ENCODE peak calls at places on chromosome 20, in six cellular contexts. One of them, this sample, is unnamed.

GRCh38 chr20:61584851-61585250 is 332.8 kb downstream of the CDH4 start:
- DNase-seq in prostate gland: no peak
- DNase-seq in colonic mucosa: no peak
- DNase-seq in CD8-positive, alpha-beta T cell: no peak
- DNase-seq in RWPE1: no peak
- DNase-seq in AG09309: no peak
- DNase-seq in this sample: no peak

GRCh38 chr20:36971103-36971502 is 19.6 kb upstream of the SAMHD1 start:
- DNase-seq in prostate gland: no peak
- DNase-seq in colonic mucosa: no peak
- DNase-seq in CD8-positive, alpha-beta T cell: no peak
- DNase-seq in RWPE1: no peak
- DNase-seq in AG09309: no peak
- DNase-seq in this sample: no peak

GRCh38 chr20:53157443-53158408 is 185.6 kb downstream of the TSHZ2 start:
- DNase-seq in prostate gland: no peak
- DNase-seq in colonic mucosa: peak
- DNase-seq in CD8-positive, alpha-beta T cell: no peak
- DNase-seq in RWPE1: peak
- DNase-seq in AG09309: peak
- DNase-seq in this sample: no peak

GRCh38 chr20:35953411-35954199 is 697 bp downstream of the SCAND1 start:
- DNase-seq in prostate gland: peak
- DNase-seq in colonic mucosa: peak
- DNase-seq in CD8-positive, alpha-beta T cell: peak
- DNase-seq in RWPE1: peak
- DNase-seq in AG09309: no peak
- DNase-seq in this sample: peak

GRCh38 chr20:21004386-21005076 is 101.6 kb downstream of the LINC00237 start:
- DNase-seq in prostate gland: no peak
- DNase-seq in colonic mucosa: no peak
- DNase-seq in CD8-positive, alpha-beta T cell: no peak
- DNase-seq in RWPE1: no peak
- DNase-seq in AG09309: no peak
- DNase-seq in this sample: no peak

GRCh38 chr20:1819311-1820136 is 75.7 kb upstream of the SIRPA start:
- DNase-seq in prostate gland: peak
- DNase-seq in colonic mucosa: no peak
- DNase-seq in CD8-positive, alpha-beta T cell: no peak
- DNase-seq in RWPE1: no peak
- DNase-seq in AG09309: no peak
- DNase-seq in this sample: no peak

GRCh38 chr20:8161262-8162071 is 29.4 kb downstream of the PLCB1 start:
- DNase-seq in prostate gland: no peak
- DNase-seq in colonic mucosa: no peak
- DNase-seq in CD8-positive, alpha-beta T cell: no peak
- DNase-seq in RWPE1: no peak
- DNase-seq in AG09309: no peak
- DNase-seq in this sample: no peak

GRCh38 chr20:48816282-48816860 is 11.4 kb downstream of the PREX1 start:
- DNase-seq in prostate gland: no peak
- DNase-seq in colonic mucosa: no peak
- DNase-seq in CD8-positive, alpha-beta T cell: no peak
- DNase-seq in RWPE1: no peak
- DNase-seq in AG09309: no peak
- DNase-seq in this sample: no peak

GRCh38 chr20:32034581-32035397 is 17.3 kb upstream of the HCK start:
- DNase-seq in prostate gland: no peak
- DNase-seq in colonic mucosa: no peak
- DNase-seq in CD8-positive, alpha-beta T cell: no peak
- DNase-seq in RWPE1: no peak
- DNase-seq in AG09309: no peak
- DNase-seq in this sample: no peak

GRCh38 chr20:53599910-53600632 is 6.4 kb upstream of the ZNF217 start:
- DNase-seq in prostate gland: no peak
- DNase-seq in colonic mucosa: no peak
- DNase-seq in CD8-positive, alpha-beta T cell: no peak
- DNase-seq in RWPE1: no peak
- DNase-seq in AG09309: no peak
- DNase-seq in this sample: no peak

GRCh38 chr20:53621482-53622246 is 28.0 kb upstream of the ZNF217 start:
- DNase-seq in prostate gland: peak
- DNase-seq in colonic mucosa: peak
- DNase-seq in CD8-positive, alpha-beta T cell: no peak
- DNase-seq in RWPE1: peak
- DNase-seq in AG09309: peak
- DNase-seq in this sample: no peak

GRCh38 chr20:38590682-38591483 is 9.9 kb downstream of the ADIG start:
- DNase-seq in prostate gland: no peak
- DNase-seq in colonic mucosa: no peak
- DNase-seq in CD8-positive, alpha-beta T cell: no peak
- DNase-seq in RWPE1: no peak
- DNase-seq in AG09309: no peak
- DNase-seq in this sample: no peak

GRCh38 chr20:11796041-11796440 is 121.7 kb upstream of the BTBD3 start:
- DNase-seq in prostate gland: no peak
- DNase-seq in colonic mucosa: no peak
- DNase-seq in CD8-positive, alpha-beta T cell: no peak
- DNase-seq in RWPE1: no peak
- DNase-seq in AG09309: no peak
- DNase-seq in this sample: no peak

GRCh38 chr20:12482661-12483060 is 526.1 kb upstream of the SPTLC3 start:
- DNase-seq in prostate gland: no peak
- DNase-seq in colonic mucosa: no peak
- DNase-seq in CD8-positive, alpha-beta T cell: no peak
- DNase-seq in RWPE1: no peak
- DNase-seq in AG09309: no peak
- DNase-seq in this sample: no peak

GRCh38 chr20:57928181-57928967 is 218.6 kb upstream of the PMEPA1 start:
- DNase-seq in prostate gland: no peak
- DNase-seq in colonic mucosa: no peak
- DNase-seq in CD8-positive, alpha-beta T cell: no peak
- DNase-seq in RWPE1: no peak
- DNase-seq in AG09309: peak
- DNase-seq in this sample: no peak

GRCh38 chr20:4795394-4795793 is 73.7 kb downstream of the PRND start:
- DNase-seq in prostate gland: no peak
- DNase-seq in colonic mucosa: no peak
- DNase-seq in CD8-positive, alpha-beta T cell: no peak
- DNase-seq in RWPE1: peak
- DNase-seq in AG09309: peak
- DNase-seq in this sample: no peak

GRCh38 chr20:45128066-45128465 is 3.8 kb upstream of the WFDC12 start:
- DNase-seq in prostate gland: no peak
- DNase-seq in colonic mucosa: no peak
- DNase-seq in CD8-positive, alpha-beta T cell: no peak
- DNase-seq in RWPE1: peak
- DNase-seq in AG09309: no peak
- DNase-seq in this sample: no peak

GRCh38 chr20:14632906-14633305 is 295.5 kb upstream of the FLRT3 start:
- DNase-seq in prostate gland: no peak
- DNase-seq in colonic mucosa: no peak
- DNase-seq in CD8-positive, alpha-beta T cell: no peak
- DNase-seq in RWPE1: no peak
- DNase-seq in AG09309: no peak
- DNase-seq in this sample: no peak

GRCh38 chr20:1838479-1839279 is 56.5 kb upstream of the SIRPA start:
- DNase-seq in prostate gland: no peak
- DNase-seq in colonic mucosa: no peak
- DNase-seq in CD8-positive, alpha-beta T cell: no peak
- DNase-seq in RWPE1: no peak
- DNase-seq in AG09309: no peak
- DNase-seq in this sample: no peak

GRCh38 chr20:47273591-47274235 is 82.8 kb downstream of the ZMYND8 start:
- DNase-seq in prostate gland: no peak
- DNase-seq in colonic mucosa: no peak
- DNase-seq in CD8-positive, alpha-beta T cell: no peak
- DNase-seq in RWPE1: no peak
- DNase-seq in AG09309: no peak
- DNase-seq in this sample: no peak

GRCh38 chr20:20455945-20456344 is 88.0 kb downstream of the INSM1 start:
- DNase-seq in prostate gland: no peak
- DNase-seq in colonic mucosa: no peak
- DNase-seq in CD8-positive, alpha-beta T cell: no peak
- DNase-seq in RWPE1: no peak
- DNase-seq in AG09309: no peak
- DNase-seq in this sample: no peak

GRCh38 chr20:56358070-56358469 is 704 bp upstream of the FAM210B start:
- DNase-seq in prostate gland: peak
- DNase-seq in colonic mucosa: no peak
- DNase-seq in CD8-positive, alpha-beta T cell: no peak
- DNase-seq in RWPE1: no peak
- DNase-seq in AG09309: no peak
- DNase-seq in this sample: no peak

GRCh38 chr20:45971425-45971674 is 653 bp downstream of the ZNF335 start:
- DNase-seq in prostate gland: peak
- DNase-seq in colonic mucosa: no peak
- DNase-seq in CD8-positive, alpha-beta T cell: no peak
- DNase-seq in RWPE1: no peak
- DNase-seq in AG09309: no peak
- DNase-seq in this sample: no peak

GRCh38 chr20:1929460-1929859 is 34.3 kb downstream of the SIRPA start:
- DNase-seq in prostate gland: no peak
- DNase-seq in colonic mucosa: no peak
- DNase-seq in CD8-positive, alpha-beta T cell: no peak
- DNase-seq in RWPE1: no peak
- DNase-seq in AG09309: no peak
- DNase-seq in this sample: no peak

GRCh38 chr20:4604580-4604979 is 117.1 kb upstream of the PRND start:
- DNase-seq in prostate gland: no peak
- DNase-seq in colonic mucosa: no peak
- DNase-seq in CD8-positive, alpha-beta T cell: no peak
- DNase-seq in RWPE1: no peak
- DNase-seq in AG09309: no peak
- DNase-seq in this sample: no peak

GRCh38 chr20:36435799-36436541 is 105.3 kb upstream of the MYL9 start:
- DNase-seq in prostate gland: peak
- DNase-seq in colonic mucosa: peak
- DNase-seq in CD8-positive, alpha-beta T cell: peak
- DNase-seq in RWPE1: peak
- DNase-seq in AG09309: no peak
- DNase-seq in this sample: no peak

GRCh38 chr20:54133434-54134427 is 40.1 kb downstream of the CYP24A1 start:
- DNase-seq in prostate gland: peak
- DNase-seq in colonic mucosa: peak
- DNase-seq in CD8-positive, alpha-beta T cell: no peak
- DNase-seq in RWPE1: no peak
- DNase-seq in AG09309: no peak
- DNase-seq in this sample: no peak

GRCh38 chr20:53899351-53900167 is 170.8 kb downstream of the BCAS1 start:
- DNase-seq in prostate gland: peak
- DNase-seq in colonic mucosa: peak
- DNase-seq in CD8-positive, alpha-beta T cell: peak
- DNase-seq in RWPE1: peak
- DNase-seq in AG09309: no peak
- DNase-seq in this sample: no peak

GRCh38 chr20:1907586-1907985 is 12.4 kb downstream of the SIRPA start:
- DNase-seq in prostate gland: no peak
- DNase-seq in colonic mucosa: no peak
- DNase-seq in CD8-positive, alpha-beta T cell: no peak
- DNase-seq in RWPE1: no peak
- DNase-seq in AG09309: no peak
- DNase-seq in this sample: no peak

GRCh38 chr20:55977723-55978481 is 27.4 kb downstream of the CBLN4 start:
- DNase-seq in prostate gland: no peak
- DNase-seq in colonic mucosa: no peak
- DNase-seq in CD8-positive, alpha-beta T cell: no peak
- DNase-seq in RWPE1: no peak
- DNase-seq in AG09309: no peak
- DNase-seq in this sample: no peak

GRCh38 chr20:56657879-56658278 is 28.8 kb downstream of the TFAP2C start:
- DNase-seq in prostate gland: peak
- DNase-seq in colonic mucosa: no peak
- DNase-seq in CD8-positive, alpha-beta T cell: no peak
- DNase-seq in RWPE1: no peak
- DNase-seq in AG09309: no peak
- DNase-seq in this sample: no peak

GRCh38 chr20:22453244-22454080 is 130.9 kb downstream of the FOXA2 start:
- DNase-seq in prostate gland: no peak
- DNase-seq in colonic mucosa: peak
- DNase-seq in CD8-positive, alpha-beta T cell: no peak
- DNase-seq in RWPE1: peak
- DNase-seq in AG09309: no peak
- DNase-seq in this sample: no peak
- TF ChIP-seq CTCF in prostate gland: peak
- TF ChIP-seq CTCF in colonic mucosa: peak
- TF ChIP-seq CTCF in CD8-positive, alpha-beta T cell: no peak
- TF ChIP-seq CTCF in RWPE1: peak
- TF ChIP-seq CTCF in AG09309: peak
- TF ChIP-seq CTCF in this sample: peak

DNA sequence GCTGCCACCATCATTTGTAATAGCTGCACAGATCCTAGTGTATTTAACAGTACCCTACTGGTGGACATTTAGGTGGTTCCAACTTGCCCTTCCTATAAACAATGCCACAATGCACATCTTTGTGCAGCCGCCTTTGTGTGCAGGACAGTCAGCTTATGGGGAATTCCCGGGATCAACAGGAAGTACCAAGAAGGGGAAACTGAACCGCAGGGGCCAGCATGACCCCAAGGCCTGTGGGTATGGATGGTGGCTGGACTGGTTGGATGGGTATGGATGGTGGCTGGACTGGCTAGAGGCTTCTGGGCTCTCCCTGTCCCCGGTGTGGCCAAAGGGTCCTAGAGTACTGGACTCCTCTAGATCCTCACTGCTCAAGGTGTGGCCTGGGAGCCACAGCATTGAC is 46.7 kb downstream of the CEBPB start:
- DNase-seq in prostate gland: no peak
- DNase-seq in colonic mucosa: no peak
- DNase-seq in CD8-positive, alpha-beta T cell: no peak
- DNase-seq in RWPE1: no peak
- DNase-seq in AG09309: no peak
- DNase-seq in this sample: no peak
- TF ChIP-seq CTCF in prostate gland: no peak
- TF ChIP-seq CTCF in colonic mucosa: no peak
- TF ChIP-seq CTCF in CD8-positive, alpha-beta T cell: no peak
- TF ChIP-seq CTCF in RWPE1: no peak
- TF ChIP-seq CTCF in AG09309: no peak
- TF ChIP-seq CTCF in this sample: no peak

DNA sequence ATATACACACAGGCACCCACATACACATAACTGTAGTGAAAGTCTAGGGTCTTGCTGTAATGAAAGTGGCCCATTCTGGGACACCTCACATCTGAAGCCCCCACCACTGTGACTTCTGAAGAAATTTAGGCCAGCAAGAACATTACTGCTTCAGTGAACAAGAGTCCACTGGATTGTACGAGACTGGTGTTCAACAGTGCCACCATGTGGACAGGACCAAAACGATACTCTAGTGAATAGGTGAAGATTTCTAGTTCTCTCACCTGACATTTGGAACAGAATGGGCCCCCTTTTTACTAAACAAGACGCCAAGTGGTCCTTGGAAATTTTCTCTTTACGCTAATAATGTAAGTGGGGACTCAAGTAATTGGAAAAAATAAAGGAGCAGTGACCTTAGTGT is 156.9 kb downstream of the MAFB start:
- DNase-seq in prostate gland: no peak
- DNase-seq in colonic mucosa: no peak
- DNase-seq in CD8-positive, alpha-beta T cell: no peak
- DNase-seq in RWPE1: no peak
- DNase-seq in AG09309: no peak
- DNase-seq in this sample: no peak
- TF ChIP-seq CTCF in prostate gland: no peak
- TF ChIP-seq CTCF in colonic mucosa: no peak
- TF ChIP-seq CTCF in CD8-positive, alpha-beta T cell: no peak
- TF ChIP-seq CTCF in RWPE1: no peak
- TF ChIP-seq CTCF in AG09309: peak
- TF ChIP-seq CTCF in this sample: peak

GRCh38 chr20:64079273-64080012 is at the start of gene RGS19:
- DNase-seq in prostate gland: peak
- DNase-seq in colonic mucosa: peak
- DNase-seq in CD8-positive, alpha-beta T cell: no peak
- DNase-seq in RWPE1: no peak
- DNase-seq in AG09309: no peak
- DNase-seq in this sample: no peak
- TF ChIP-seq CTCF in prostate gland: no peak
- TF ChIP-seq CTCF in colonic mucosa: no peak
- TF ChIP-seq CTCF in CD8-positive, alpha-beta T cell: no peak
- TF ChIP-seq CTCF in RWPE1: no peak
- TF ChIP-seq CTCF in AG09309: no peak
- TF ChIP-seq CTCF in this sample: no peak

This sample was measured in chondrocyte.